ENCODE peak calls at places on chromosomes 4 and X, in nine cellular contexts. D is neural progenitor cell, Z is GM12865, V is transverse colon, S is GM23338, L is tibial artery, A is suprapubic skin, B is H9, H is HFFc6. E is an unnamed sample.

GRCh38 chr4:185566972-185567749 is 31.9 kb upstream of the PDLIM3 start:
- DNase-seq in D (no peak), Z (no peak), V (no peak), S (no peak), L (peak), A (no peak), B (no peak), H (peak), E (no peak)

GRCh38 chrX:24694825-24695224 is 1.1 kb downstream of the POLA1 start:
- DNase-seq in D (no peak), Z (no peak), V (no peak), S (no peak), L (no peak), A (no peak), B (no peak), H (no peak), E (no peak)

GRCh38 chr4:49516796-49517195 is 530.7 kb downstream of the CWH43 start:
- DNase-seq in D (peak), Z (no peak), V (no peak), S (no peak), L (no peak), A (no peak), B (no peak), H (no peak), E (no peak)

GRCh38 chr4:116016201-116016600 is 902.8 kb upstream of the NDST4 start:
- DNase-seq in D (no peak), Z (peak), V (no peak), S (peak), L (no peak), A (no peak), B (no peak), H (no peak), E (no peak)

GRCh38 chrX:118823263-118824172 is at the start of gene ZCCHC12:
- DNase-seq in D (peak), Z (peak), V (peak), S (peak), L (no peak), A (no peak), B (peak), H (peak), E (no peak)

GRCh38 chrX:109826954-109827708 is 94.1 kb upstream of the ACSL4 start:
- DNase-seq in D (no peak), Z (no peak), V (no peak), S (peak), L (no peak), A (no peak), B (no peak), H (peak), E (no peak)

GRCh38 chr4:37729649-37730004 is 43.5 kb upstream of the RELL1 start:
- DNase-seq in D (no peak), Z (no peak), V (no peak), S (no peak), L (no peak), A (no peak), B (no peak), H (no peak), E (no peak)

GRCh38 chrX:44432641-44433040 is 89.2 kb upstream of the EFHC2 start:
- DNase-seq in D (no peak), Z (peak), V (no peak), S (peak), L (no peak), A (no peak), B (no peak), H (no peak), E (no peak)

GRCh38 chr4:145679991-145680455 is at the start of gene C4orf51:
- DNase-seq in D (no peak), Z (no peak), V (no peak), S (no peak), L (no peak), A (no peak), B (no peak), H (peak), E (no peak)

GRCh38 chrX:143171703-143172102 is 146.0 kb downstream of the SPANXN4 start:
- DNase-seq in D (no peak), Z (no peak), V (no peak), S (no peak), L (no peak), A (no peak), B (no peak), H (no peak), E (no peak)

GRCh38 chrX:11461181-11462001 is 168.2 kb downstream of the AMELX start:
- DNase-seq in D (no peak), Z (peak), V (no peak), S (no peak), L (no peak), A (no peak), B (no peak), H (peak), E (no peak)

GRCh38 chr4:186159613-186160012 is 31.8 kb upstream of the CYP4V2 start:
- DNase-seq in D (no peak), Z (no peak), V (no peak), S (peak), L (no peak), A (no peak), B (no peak), H (no peak), E (no peak)

GRCh38 chrX:152641996-152642395 is 4.3 kb downstream of the GABRQ start:
- DNase-seq in D (peak), Z (peak), V (no peak), S (peak), L (no peak), A (no peak), B (peak), H (no peak), E (no peak)

GRCh38 chr4:99207911-99208718 is 10.9 kb downstream of the ADH6 start:
- DNase-seq in D (no peak), Z (no peak), V (no peak), S (no peak), L (no peak), A (no peak), B (no peak), H (no peak), E (no peak)

GRCh38 chrX:10085223-10085622 is 71.6 kb upstream of the CLCN4 start:
- DNase-seq in D (no peak), Z (peak), V (no peak), S (no peak), L (no peak), A (no peak), B (no peak), H (no peak), E (no peak)

GRCh38 chr4:86720508-86721068 is 126.5 kb downstream of the PTPN13 start:
- DNase-seq in D (no peak), Z (no peak), V (no peak), S (no peak), L (no peak), A (no peak), B (no peak), H (no peak), E (no peak)

GRCh38 chr4:15373363-15373762 is 54.5 kb upstream of the C1QTNF7 start:
- DNase-seq in D (no peak), Z (no peak), V (no peak), S (no peak), L (no peak), A (no peak), B (no peak), H (peak), E (no peak)

GRCh38 chrX:2829066-2829430 is 318 bp downstream of the GYG2 start:
- DNase-seq in D (peak), Z (no peak), V (peak), S (peak), L (no peak), A (no peak), B (peak), H (no peak), E (no peak)

GRCh38 chr4:113603926-113604325 is 157.6 kb downstream of the CAMK2D start:
- DNase-seq in D (no peak), Z (no peak), V (no peak), S (no peak), L (no peak), A (no peak), B (no peak), H (peak), E (no peak)

GRCh38 chr4:153748378-153748777 is 11.4 kb downstream of the RNF175 start:
- DNase-seq in D (no peak), Z (no peak), V (no peak), S (no peak), L (peak), A (no peak), B (no peak), H (peak), E (no peak)

GRCh38 chr4:137470806-137471205 is 61.5 kb downstream of the PCDH18 start:
- DNase-seq in D (no peak), Z (no peak), V (no peak), S (no peak), L (no peak), A (no peak), B (no peak), H (no peak), E (no peak)

GRCh38 chr4:20022471-20022870 is 229.2 kb upstream of the SLIT2 start:
- DNase-seq in D (no peak), Z (no peak), V (no peak), S (no peak), L (no peak), A (no peak), B (no peak), H (no peak), E (no peak)

GRCh38 chr4:76733380-76733779 is 164.6 kb downstream of the SOWAHB start:
- DNase-seq in D (no peak), Z (peak), V (peak), S (no peak), L (no peak), A (no peak), B (peak), H (no peak), E (no peak)

GRCh38 chr4:90028460-90028859 is 98.7 kb upstream of the CCSER1 start:
- DNase-seq in D (no peak), Z (no peak), V (no peak), S (no peak), L (no peak), A (no peak), B (no peak), H (no peak), E (no peak)

GRCh38 chr4:1216869-1217294 is 32.0 kb downstream of the CTBP1 start:
- DNase-seq in D (no peak), Z (peak), V (peak), S (no peak), L (no peak), A (no peak), B (no peak), H (no peak), E (no peak)

GRCh38 chr4:158159054-158159717 is 13.6 kb downstream of the GASK1B start:
- DNase-seq in D (no peak), Z (no peak), V (no peak), S (no peak), L (no peak), A (no peak), B (no peak), H (no peak), E (no peak)

DNA sequence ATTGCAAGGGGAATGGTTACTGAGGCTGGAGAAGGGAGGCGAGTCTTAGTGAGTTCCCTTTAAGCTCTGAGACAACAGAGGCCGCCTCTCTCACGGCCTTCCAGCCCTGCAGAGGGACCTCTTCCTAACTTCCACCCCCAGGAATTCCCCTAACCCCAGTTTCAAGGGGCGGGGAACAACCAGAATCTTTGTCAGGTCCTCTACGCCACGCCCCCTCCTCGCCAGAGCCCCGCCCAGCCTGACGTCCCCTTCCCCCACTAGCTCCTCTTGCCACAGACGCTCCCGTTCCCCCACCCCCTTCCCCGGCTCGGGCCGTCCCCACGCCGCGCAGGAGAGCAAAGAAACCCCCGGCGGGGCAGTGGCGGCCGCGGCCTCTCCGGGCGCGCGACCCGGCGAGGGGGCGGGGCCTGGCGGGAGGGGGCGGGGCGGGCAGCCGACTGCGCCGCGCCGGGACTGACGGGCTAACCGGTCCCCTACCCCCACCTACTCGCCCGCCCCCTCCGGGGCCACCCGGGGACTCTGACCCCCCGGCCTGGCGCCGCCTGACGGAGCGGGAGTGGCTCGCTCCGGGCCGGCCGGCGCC is 12.2 kb upstream of the TMEM156 start:
- DNase-seq in D (peak), Z (peak), V (peak), S (peak), L (peak), A (peak), B (peak), H (peak), E (peak)
- TF ChIP-seq CTCF in D (no peak), Z (no peak), V (no peak), S (peak), L (no peak), A (no peak), B (no peak), H (no peak), E (no peak)

DNA sequence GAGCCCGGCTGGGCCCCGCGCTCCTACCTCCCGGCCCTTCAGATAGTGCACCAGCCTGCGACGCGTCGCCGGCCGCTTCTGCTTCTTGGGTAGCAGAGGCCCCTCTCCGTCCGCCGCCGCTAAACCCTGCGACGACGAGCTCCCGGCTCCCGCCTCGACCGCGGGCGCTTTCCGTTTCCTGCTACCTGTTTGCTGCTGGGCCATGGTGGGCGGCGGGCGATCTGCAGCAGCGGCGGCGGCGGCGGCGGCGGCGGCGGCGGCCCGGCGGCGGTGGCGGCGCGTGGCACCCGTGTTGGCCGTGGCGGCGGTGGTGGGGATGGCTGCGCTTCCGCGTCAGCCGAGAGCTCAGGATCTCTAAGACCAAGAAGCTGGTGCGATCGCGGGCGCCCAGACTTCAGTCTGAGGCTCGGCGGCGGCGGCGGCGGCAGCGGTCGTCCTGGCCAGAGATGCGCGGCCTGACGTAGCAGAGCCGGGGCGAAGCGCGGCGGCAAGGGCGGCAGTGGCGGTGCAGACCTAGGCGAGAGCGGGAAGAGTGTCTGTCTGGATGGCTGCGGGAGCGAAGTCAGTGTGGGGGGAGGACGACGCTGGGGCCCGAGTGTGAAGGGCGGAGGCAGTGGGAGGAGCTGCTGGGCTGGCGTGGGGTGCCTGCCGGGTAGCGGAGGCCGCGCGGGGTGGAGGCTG is at the start of gene DCAF12L2:
- DNase-seq in D (peak), Z (no peak), V (no peak), S (peak), L (no peak), A (no peak), B (peak), H (no peak), E (no peak)
- TF ChIP-seq CTCF in D (no peak), Z (no peak), V (no peak), S (no peak), L (no peak), A (no peak), B (no peak), H (no peak), E (no peak)

GRCh38 chrX:72297953-72298730 is 7.6 kb downstream of the CITED1 start:
- DNase-seq in D (peak), Z (peak), V (no peak), S (peak), L (no peak), A (no peak), B (peak), H (peak), E (no peak)
- TF ChIP-seq CTCF in D (peak), Z (peak), V (no peak), S (peak), L (no peak), A (no peak), B (peak), H (peak), E (no peak)

DNA sequence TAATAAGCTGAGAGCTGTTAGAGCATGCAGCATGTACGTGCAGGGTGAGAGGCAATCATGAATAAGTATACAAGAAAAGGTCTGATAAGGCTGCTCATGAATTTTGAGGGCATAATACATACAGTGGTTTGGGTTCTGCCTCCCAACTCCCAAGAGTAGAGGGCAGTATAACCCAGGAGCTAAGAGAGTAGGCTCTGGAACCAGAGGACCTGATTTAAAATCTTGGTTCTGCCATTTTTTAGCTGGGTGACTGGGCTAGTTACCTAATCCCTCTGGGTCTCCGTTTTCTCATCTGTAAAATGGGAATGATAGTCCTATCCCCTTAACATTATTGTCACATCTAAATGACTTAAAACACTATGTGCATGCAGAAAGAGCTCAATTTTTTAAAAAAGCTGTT is 85.3 kb downstream of the LNX1 start:
- DNase-seq in D (no peak), Z (no peak), V (no peak), S (peak), L (no peak), A (no peak), B (no peak), H (peak), E (no peak)
- TF ChIP-seq CTCF in D (no peak), Z (no peak), V (no peak), S (peak), L (no peak), A (no peak), B (peak), H (peak), E (no peak)

GRCh38 chr4:3790006-3790561 is 23.9 kb downstream of the ADRA2C start:
- DNase-seq in D (no peak), Z (no peak), V (no peak), S (no peak), L (no peak), A (no peak), B (no peak), H (no peak), E (no peak)
- TF ChIP-seq CTCF in D (no peak), Z (no peak), V (no peak), S (no peak), L (no peak), A (no peak), B (peak), H (no peak), E (no peak)

GRCh38 chrX:15854080-15854655 is 445 bp downstream of the AP1S2 start:
- DNase-seq in D (peak), Z (peak), V (peak), S (peak), L (peak), A (peak), B (peak), H (peak), E (peak)
- TF ChIP-seq CTCF in D (peak), Z (peak), V (no peak), S (peak), L (no peak), A (no peak), B (peak), H (peak), E (no peak)

GRCh38 chrX:147736045-147736444 is 175.7 kb upstream of the FMR1 start:
- DNase-seq in D (no peak), Z (no peak), V (no peak), S (peak), L (no peak), A (no peak), B (peak), H (no peak), E (no peak)

GRCh38 chrX:147738260-147738659 is 173.5 kb upstream of the FMR1 start:
- DNase-seq in D (no peak), Z (no peak), V (no peak), S (no peak), L (no peak), A (no peak), B (no peak), H (no peak), E (no peak)

GRCh38 chrX:147737690-147738089 is 174.0 kb upstream of the FMR1 start:
- DNase-seq in D (no peak), Z (no peak), V (no peak), S (no peak), L (no peak), A (no peak), B (no peak), H (no peak), E (no peak)

GRCh38 chrX:147741776-147742175 is 169.9 kb upstream of the FMR1 start:
- DNase-seq in D (no peak), Z (no peak), V (no peak), S (no peak), L (no peak), A (no peak), B (no peak), H (no peak), E (no peak)
- TF ChIP-seq CTCF in D (no peak), Z (no peak), V (no peak), S (no peak), L (no peak), A (no peak), B (no peak), H (no peak), E (no peak)

GRCh38 chr4:21884615-21885014 is 64.0 kb downstream of the KCNIP4 start:
- DNase-seq in D (no peak), Z (no peak), V (no peak), S (no peak), L (no peak), A (no peak), B (no peak), H (no peak), E (no peak)

GRCh38 chr4:21882050-21882839 is 66.3 kb downstream of the KCNIP4 start:
- DNase-seq in D (no peak), Z (no peak), V (no peak), S (no peak), L (no peak), A (no peak), B (no peak), H (peak), E (no peak)

GRCh38 chr4:21879187-21879586 is 69.4 kb downstream of the KCNIP4 start:
- DNase-seq in D (peak), Z (peak), V (no peak), S (peak), L (no peak), A (no peak), B (peak), H (peak), E (no peak)
- TF ChIP-seq CTCF in D (peak), Z (no peak), V (no peak), S (peak), L (no peak), A (no peak), B (peak), H (peak), E (no peak)

GRCh38 chr4:188781655-188782054 is 642.4 kb downstream of the TRIML1 start:
- DNase-seq in D (peak), Z (no peak), V (no peak), S (peak), L (no peak), A (no peak), B (peak), H (no peak), E (no peak)
- TF ChIP-seq CTCF in D (peak), Z (no peak), V (no peak), S (peak), L (no peak), A (no peak), B (peak), H (peak), E (no peak)

DNA sequence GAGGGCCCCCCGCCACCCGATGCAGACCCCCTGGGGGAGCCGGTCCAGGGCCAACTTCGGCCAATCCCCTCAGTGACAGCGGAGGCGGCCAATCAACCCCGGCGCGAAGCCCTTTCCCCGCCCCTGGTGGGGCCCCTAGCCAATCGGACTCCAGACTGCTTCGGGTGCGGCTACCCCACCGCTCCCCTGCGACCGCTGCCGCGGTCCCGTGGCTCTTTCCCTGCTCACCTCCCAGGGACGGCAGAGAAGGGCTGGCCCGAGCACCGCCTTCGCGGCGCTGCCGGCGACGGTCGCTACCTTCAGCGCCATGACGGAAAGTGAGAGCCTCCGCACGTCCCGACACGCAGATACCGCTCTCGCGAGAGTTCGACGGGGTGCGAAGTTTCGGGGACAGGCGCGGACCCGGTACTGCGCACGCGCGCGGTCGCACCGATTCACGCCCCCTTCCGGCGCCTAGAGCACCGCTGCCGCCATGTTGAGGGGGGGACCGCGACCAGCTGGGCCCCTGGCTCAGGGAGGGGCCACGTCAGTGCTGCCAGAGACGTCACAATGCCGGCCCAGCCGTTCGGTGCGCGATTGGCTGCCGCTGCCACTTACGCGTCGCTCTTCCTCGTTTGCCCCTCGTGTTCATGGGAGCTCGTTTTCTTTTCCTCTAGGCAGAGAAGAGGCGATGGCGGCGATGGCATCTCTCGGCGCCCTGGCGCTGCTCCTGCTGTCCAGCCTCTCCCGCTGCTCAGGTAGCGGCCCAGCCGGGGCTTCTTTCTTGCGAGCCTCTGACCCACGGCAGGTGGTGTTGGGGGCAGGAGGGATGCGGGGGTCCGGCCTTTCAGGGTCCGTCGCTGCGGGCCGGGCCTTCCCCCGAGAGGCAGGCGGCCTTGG is at the start of the genes IDH3G and SSR4:
- DNase-seq in D (peak), Z (peak), V (peak), S (peak), L (peak), A (peak), B (peak), H (peak), E (peak)
- TF ChIP-seq CTCF in D (peak), Z (no peak), V (no peak), S (peak), L (no peak), A (peak), B (peak), H (peak), E (no peak)